ENCODE peak calls at places on chromosomes 5 and 9, in four cellular contexts. B is transverse colon, F is thyroid gland, Y is HCT116. S is an unnamed sample.
A peak's percentile ranks its signal among the peaks of the same experiment; 100 is the strongest.

GRCh38 chr5:64285188-64286130 is 119.8 kb downstream of the RNF180 start:
- DNase-seq in B (no peak), F (no peak), Y (no peak), S (no peak)

GRCh38 chr5:106825379-106825778 is 845.4 kb downstream of the EFNA5 start:
- DNase-seq in B (no peak), F (no peak), Y (no peak), S (no peak)

GRCh38 chr9:134386951-134387831 is 60.9 kb downstream of the RXRA start:
- DNase-seq in Y (no peak), B (peak; percentile 42), F (peak; percentile 81), S (peak; percentile 86)

GRCh38 chr9:126514037-126514821 is 99.5 kb upstream of the LMX1B start:
- DNase-seq in F (peak; percentile 33), B (peak; percentile 59), Y (peak; percentile 15), S (no peak)

GRCh38 chr9:78765861-78766260 is 468.9 kb downstream of the PSAT1 start:
- DNase-seq in Y (no peak), B (no peak), F (no peak), S (no peak)

GRCh38 chr9:114054191-114054690 is 23.9 kb downstream of the AMBP start:
- DNase-seq in B (no peak), Y (no peak), F (no peak), S (no peak)

GRCh38 chr5:74422030-74422429 is 218.5 kb downstream of the ENC1 start:
- DNase-seq in B (no peak), Y (no peak), F (no peak), S (no peak)

GRCh38 chr9:137064027-137064879 is 6.1 kb downstream of the SAPCD2 start:
- DNase-seq in Y (no peak), B (peak; percentile 75), F (peak; percentile 56), S (no peak)

GRCh38 chr9:94639045-94639995 is at the start of gene FBP1:
- DNase-seq in B (peak; percentile 77), Y (no peak), F (peak; percentile 67), S (no peak)

GRCh38 chr9:31243386-31243785 is 1141.1 kb upstream of the ACO1 start:
- DNase-seq in B (no peak), Y (no peak), F (no peak), S (no peak)

GRCh38 chr5:177242304-177242703 is 61.2 kb downstream of the RAB24 start:
- DNase-seq in Y (no peak), F (no peak), B (no peak), S (no peak)

GRCh38 chr5:58366461-58366860 is 93.4 kb downstream of the PLK2 start:
- DNase-seq in Y (no peak), F (peak; percentile 39), B (no peak), S (no peak)

GRCh38 chr9:92425578-92425977 is 1.3 kb upstream of the OMD start:
- DNase-seq in F (no peak), Y (no peak), B (no peak), S (no peak)

GRCh38 chr9:121059998-121060636 is 10.0 kb upstream of the C5 start:
- DNase-seq in Y (peak; percentile 64), B (no peak), F (peak; percentile 23), S (peak; percentile 59)

GRCh38 chr5:41681820-41682219 is 171.4 kb upstream of the PLCXD3 start:
- DNase-seq in Y (no peak), F (no peak), B (no peak), S (no peak)

GRCh38 chr5:14457475-14457874 is 124.1 kb upstream of the OTULINL start:
- DNase-seq in F (no peak), B (no peak), Y (no peak), S (no peak)

GRCh38 chr9:117782931-117783788 is 79.0 kb downstream of the TLR4 start:
- DNase-seq in F (peak; percentile 45), Y (no peak), B (peak; percentile 77), S (peak; percentile 67)

GRCh38 chr9:122949696-122950095 is 8.9 kb downstream of the RABGAP1 start:
- DNase-seq in Y (no peak), F (no peak), B (no peak), S (no peak)

GRCh38 chr5:167945542-167946384 is 345.7 kb upstream of the WWC1 start:
- DNase-seq in F (no peak), B (no peak), Y (no peak), S (no peak)

GRCh38 chr5:60652206-60652605 is 47.8 kb downstream of the DEPDC1B start:
- DNase-seq in Y (no peak), B (no peak), F (no peak), S (no peak)

GRCh38 chr9:110160685-110161084 is 47.3 kb downstream of the C9orf152 start:
- DNase-seq in B (no peak), F (no peak), Y (no peak), S (no peak)

GRCh38 chr5:36662291-36662851 is 56.0 kb downstream of the SLC1A3 start:
- DNase-seq in F (no peak), Y (no peak), B (no peak), S (no peak)

GRCh38 chr5:64301566-64301965 is 135.9 kb downstream of the RNF180 start:
- DNase-seq in Y (no peak), F (no peak), B (no peak), S (no peak)

GRCh38 chr5:123344819-123345426 is 78.3 kb downstream of the CEP120 start:
- DNase-seq in B (no peak), Y (no peak), F (peak; percentile 30), S (peak; percentile 10)

GRCh38 chr9:136847827-136848392 is 1.3 kb upstream of the PHPT1 start:
- DNase-seq in B (peak; percentile 94), Y (peak; percentile 67), F (peak; percentile 91), S (peak; percentile 64)

GRCh38 chr5:100856462-100856861 is 46.6 kb downstream of the ST8SIA4 start:
- DNase-seq in Y (no peak), F (no peak), B (no peak), S (no peak)

GRCh38 chr9:34310205-34310604 is 18.9 kb downstream of the KIF24 start:
- DNase-seq in Y (no peak), F (no peak), B (no peak), S (no peak)

GRCh38 chr5:95520176-95520575 is 34.6 kb downstream of the SKIC3 start:
- DNase-seq in B (no peak), F (no peak), Y (no peak), S (no peak)

GRCh38 chr5:27124590-27124989 is 86.2 kb upstream of the CDH9 start:
- DNase-seq in B (no peak), Y (no peak), F (no peak), S (no peak)

GRCh38 chr5:82334085-82334680 is 56.0 kb upstream of the RPS23 start:
- DNase-seq in F (no peak), Y (no peak), B (no peak), S (no peak)

GRCh38 chr9:107839371-107839770 is 349.8 kb upstream of the KLF4 start:
- DNase-seq in B (no peak), F (no peak), Y (no peak), S (no peak)

GRCh38 chr5:65127181-65127901 is 354.4 kb downstream of the ADAMTS6 start:
- DNase-seq in B (no peak), Y (no peak), F (no peak), S (no peak)

GRCh38 chr9:131552030-131552429 is 6.7 kb downstream of the PRRT1B start:
- DNase-seq in B (no peak), Y (no peak), F (no peak), S (no peak)

GRCh38 chr9:131557855-131558548 is 12.7 kb downstream of the PRRT1B start:
- DNase-seq in Y (no peak), B (no peak), F (no peak), S (no peak)

GRCh38 chr9:131555841-131556673 is 10.7 kb downstream of the PRRT1B start:
- DNase-seq in F (no peak), Y (no peak), B (no peak), S (no peak)

GRCh38 chr9:131554088-131554864 is 9.0 kb downstream of the PRRT1B start:
- DNase-seq in Y (no peak), F (no peak), B (no peak), S (no peak)

DNA sequence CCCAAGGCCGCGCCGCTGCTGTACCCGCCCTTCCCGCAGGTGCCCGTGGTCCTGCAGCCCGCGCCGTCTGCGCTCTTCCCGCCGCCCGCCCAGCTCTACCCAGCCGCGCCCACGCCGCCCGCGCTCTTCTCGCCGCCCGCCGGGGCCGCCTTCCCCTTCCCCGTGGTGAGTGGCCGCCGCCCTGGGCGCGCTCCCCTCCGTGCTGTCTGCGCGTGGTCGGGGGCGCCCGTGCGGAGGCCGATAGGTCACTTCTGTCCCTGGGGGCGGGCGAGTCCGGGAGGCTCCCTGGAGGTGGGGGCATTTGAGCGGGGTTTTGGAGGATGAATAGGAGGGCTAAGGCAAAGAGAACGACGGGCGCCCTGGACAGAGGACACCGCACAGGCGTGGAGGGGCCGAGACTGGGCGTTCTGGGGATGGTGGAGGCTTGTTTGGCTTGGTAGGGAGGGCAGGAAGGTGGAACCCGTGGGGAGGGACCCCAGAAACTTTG is 9.6 kb downstream of the PRRT1B start:
- DNase-seq in F (no peak), B (no peak), Y (no peak), S (no peak)
- TF ChIP-seq POLR2A in F (no peak), B (no peak), Y (no peak), S (no peak)

GRCh38 chr5:131532016-131532640 is 102.9 kb downstream of the RAPGEF6 start:
- DNase-seq in B (no peak), Y (no peak), F (no peak), S (no peak)
- H3K27ac ChIP-seq in B (peak overlapping the region; percentile 22), Y (no peak overlapping the region), F (no peak overlapping the region), S (peak overlapping the region; percentile 2)

GRCh38 chr5:150946351-150946905 is 41.6 kb upstream of the ZNF300 start:
- DNase-seq in F (peak; percentile 86), B (peak; percentile 53), Y (no peak), S (peak; percentile 62)
- TF ChIP-seq POLR2A in F (no peak), B (no peak), Y (no peak), S (no peak)

DNA sequence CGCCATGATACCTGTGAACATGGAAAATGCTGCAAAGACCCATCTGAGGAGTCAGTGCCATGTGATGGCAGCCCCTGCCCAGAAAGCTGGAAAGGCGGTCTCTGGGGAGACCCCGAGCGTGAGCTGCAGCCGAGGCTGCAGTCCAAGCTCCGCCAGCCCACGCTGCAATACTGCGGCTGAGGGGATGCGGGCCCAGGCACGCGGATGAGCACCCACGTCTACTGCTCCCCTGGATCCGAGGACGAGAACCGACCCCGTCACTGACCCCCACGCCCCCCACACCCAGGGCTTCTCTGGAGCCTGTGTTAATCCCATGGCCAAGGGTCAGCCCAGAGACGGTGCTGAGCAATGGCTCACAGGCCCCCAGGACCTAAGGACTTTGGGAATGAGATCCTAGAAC is 32.4 kb downstream of the SLC12A7 start:
- DNase-seq in B (no peak), Y (no peak), F (no peak), S (no peak)
- H3K27ac ChIP-seq in B (no peak overlapping the region), Y (no peak overlapping the region), F (no peak overlapping the region), S (no peak overlapping the region)

S was measured in prostate gland.